ENCODE peak calls at places on chromosomes 12 and 14, in seven cellular contexts. Z is NAMALWA; A is left ventricle myocardium inferior; D is activated CD8-positive, alpha-beta memory T cell treated with anti-CD3 and anti-CD28 coated beads for 4 hours; E is T-helper 1 cell; G is NCI-H1092 treated with DMSO at 0.1 percent for 48 hours; M is HuH-7.5. J is an unnamed sample.

GRCh38 chr12:54588110-54588831 is at the start of gene PPP1R1A:
- DNase-seq in D (no peak), G (no peak), Z (no peak), E (no peak), A (peak), M (peak), J (no peak)

GRCh38 chr14:59278111-59278510 is 89.6 kb downstream of the DAAM1 start:
- DNase-seq in E (no peak), M (no peak), Z (no peak), D (no peak), G (no peak), A (no peak), J (no peak)

GRCh38 chr12:466039-466438 is 6.3 kb downstream of the B4GALNT3 start:
- DNase-seq in E (no peak), Z (no peak), D (no peak), G (no peak), M (no peak), A (no peak), J (no peak)

GRCh38 chr12:118175823-118176447 is 40.0 kb downstream of the PEBP1 start:
- DNase-seq in Z (no peak), G (no peak), A (no peak), E (no peak), D (no peak), M (no peak), J (no peak)

GRCh38 chr12:12796928-12797788 is 11.7 kb downstream of the APOLD1 start:
- DNase-seq in M (no peak), E (no peak), A (no peak), Z (no peak), D (no peak), G (no peak), J (no peak)

GRCh38 chr14:33931439-33931838 is 19.4 kb downstream of the EGLN3 start:
- DNase-seq in G (no peak), A (no peak), M (no peak), E (no peak), D (no peak), Z (no peak), J (no peak)

GRCh38 chr14:101232340-101233015 is 328.8 kb upstream of the DIO3 start:
- DNase-seq in M (no peak), G (no peak), Z (no peak), A (no peak), E (no peak), D (no peak), J (no peak)

GRCh38 chr14:98189944-98190343 is 1082.1 kb downstream of the BCL11B start:
- DNase-seq in A (no peak), M (no peak), Z (no peak), G (no peak), E (peak), D (no peak), J (no peak)

GRCh38 chr12:39095636-39096330 is 190.4 kb upstream of the CPNE8 start:
- DNase-seq in E (no peak), Z (no peak), G (no peak), M (no peak), D (no peak), A (no peak), J (no peak)

GRCh38 chr12:68781728-68782127 is 26.2 kb upstream of the MDM2 start:
- DNase-seq in M (no peak), Z (no peak), G (no peak), D (no peak), E (no peak), A (no peak), J (no peak)

GRCh38 chr14:68521952-68522509 is 270.8 kb downstream of the ZFP36L1 start:
- DNase-seq in E (no peak), G (no peak), A (no peak), M (no peak), D (no peak), Z (no peak), J (no peak)

GRCh38 chr12:59086124-59086523 is 165.8 kb upstream of the LRIG3 start:
- DNase-seq in Z (no peak), G (peak), A (no peak), D (no peak), M (no peak), E (no peak), J (no peak)

GRCh38 chr12:4701383-4701782 is 18.8 kb upstream of the GALNT8 start:
- DNase-seq in E (no peak), D (no peak), G (no peak), A (peak), Z (no peak), M (no peak), J (no peak)

GRCh38 chr14:91911474-91912032 is 35.9 kb downstream of the FBLN5 start:
- DNase-seq in G (peak), E (peak), M (peak), Z (peak), A (no peak), D (no peak), J (peak)

GRCh38 chr14:78764240-78764639 is 594.1 kb downstream of the NRXN3 start:
- DNase-seq in M (no peak), G (no peak), E (no peak), A (no peak), D (no peak), Z (no peak), J (no peak)

GRCh38 chr14:24332094-24332983 is 2.5 kb downstream of the ADCY4 start:
- DNase-seq in Z (peak), G (peak), D (peak), A (peak), M (peak), E (peak), J (peak)

GRCh38 chr14:36973806-36974442 is 198.5 kb downstream of the SLC25A21 start:
- DNase-seq in Z (no peak), M (no peak), G (no peak), E (no peak), D (no peak), A (no peak), J (no peak)

GRCh38 chr14:71142375-71143038 is 235.2 kb downstream of the PCNX1 start:
- DNase-seq in D (no peak), Z (no peak), M (no peak), G (no peak), A (no peak), E (peak), J (no peak)

GRCh38 chr14:69288956-69289705 is 29.2 kb downstream of the GALNT16 start:
- DNase-seq in Z (no peak), D (no peak), G (no peak), A (no peak), E (no peak), M (no peak), J (no peak)

GRCh38 chr14:52313493-52313881 is 625 bp upstream of the PTGER2 start:
- DNase-seq in G (no peak), Z (no peak), D (no peak), E (no peak), A (no peak), M (no peak), J (no peak)

GRCh38 chr12:66708704-66709443 is 30.0 kb upstream of the GRIP1 start:
- DNase-seq in M (no peak), Z (peak), G (peak), E (peak), D (no peak), A (no peak), J (no peak)

GRCh38 chr12:40693503-40693863 is 1.2 kb downstream of the CNTN1 start:
- DNase-seq in A (no peak), G (no peak), E (no peak), M (no peak), Z (no peak), D (no peak), J (no peak)

GRCh38 chr12:26303418-26303817 is 108.0 kb downstream of the SSPN start:
- DNase-seq in D (no peak), G (no peak), E (no peak), M (no peak), Z (no peak), A (no peak), J (no peak)

GRCh38 chr12:12612403-12612802 is 727 bp downstream of the CREBL2 start:
- DNase-seq in M (peak), A (no peak), G (peak), D (no peak), E (peak), Z (peak), J (no peak)

GRCh38 chr12:108333898-108334699 is 5.0 kb downstream of the CMKLR1 start:
- DNase-seq in D (no peak), Z (no peak), G (no peak), A (no peak), E (peak), M (no peak), J (no peak)

GRCh38 chr12:45130881-45131281 is 80.0 kb upstream of the DBX2 start:
- DNase-seq in M (peak), Z (peak), A (no peak), E (peak), G (peak), D (no peak), J (peak)

GRCh38 chr14:49975799-49976198 is 82.9 kb downstream of the ARF6 start:
- DNase-seq in G (no peak), A (no peak), Z (no peak), M (no peak), E (no peak), D (no peak), J (no peak)

GRCh38 chr12:52119398-52120254 is 40.1 kb downstream of the SMIM41 start:
- DNase-seq in D (no peak), Z (peak), A (peak), M (peak), E (peak), G (peak), J (peak)

GRCh38 chr14:75303415-75303814 is 24.8 kb downstream of the FOS start:
- DNase-seq in M (peak), A (peak), E (peak), D (no peak), G (peak), Z (peak), J (peak)

GRCh38 chr12:3962661-3963483 is 89.7 kb upstream of the PARP11 start:
- DNase-seq in Z (peak), E (peak), G (no peak), D (peak), M (no peak), A (no peak), J (peak)

GRCh38 chr12:646303-647038 is 16.8 kb downstream of the NINJ2 start:
- DNase-seq in M (peak), E (no peak), G (no peak), D (no peak), A (peak), Z (no peak), J (no peak)

GRCh38 chr12:85076688-85077430 is 40.7 kb downstream of the LRRIQ1 start:
- DNase-seq in D (no peak), M (peak), E (peak), A (no peak), Z (peak), G (peak), J (no peak)

GRCh38 chr12:78470354-78471195 is 394.0 kb upstream of the SYT1 start:
- DNase-seq in E (no peak), G (peak), Z (peak), M (no peak), D (no peak), A (no peak), J (no peak)